ENCODE peak calls at places on chromosomes 6 and 20, in four cellular contexts. One of them, this sample, is unnamed.

GRCh38 chr20:44646023-44646640 is 5.4 kb downstream of the ADA start:
- DNase-seq in fibroblast of lung: peak
- DNase-seq in ovary: no peak
- DNase-seq in AG04450: peak
- DNase-seq in this sample: no peak

GRCh38 chr6:95232477-95232876 is 344.9 kb upstream of the MANEA start:
- DNase-seq in ovary: no peak
- DNase-seq in AG04450: peak
- DNase-seq in fibroblast of lung: peak
- DNase-seq in this sample: no peak

GRCh38 chr20:50992733-50993457 is 30.0 kb downstream of the KCNG1 start:
- DNase-seq in ovary: no peak
- DNase-seq in AG04450: no peak
- DNase-seq in fibroblast of lung: peak
- DNase-seq in this sample: no peak

GRCh38 chr6:111657146-111657545 is 51.5 kb upstream of the TRAF3IP2 start:
- DNase-seq in ovary: no peak
- DNase-seq in AG04450: no peak
- DNase-seq in fibroblast of lung: peak
- DNase-seq in this sample: no peak

GRCh38 chr6:54060286-54060685 is 51.0 kb upstream of the MLIP start:
- DNase-seq in AG04450: no peak
- DNase-seq in fibroblast of lung: peak
- DNase-seq in ovary: no peak
- DNase-seq in this sample: no peak

GRCh38 chr6:155165029-155165710 is 98.6 kb upstream of the CLDN20 start:
- DNase-seq in fibroblast of lung: no peak
- DNase-seq in AG04450: no peak
- DNase-seq in ovary: no peak
- DNase-seq in this sample: no peak

GRCh38 chr20:385448-385847 is 4.9 kb downstream of the TRIB3 start:
- DNase-seq in fibroblast of lung: no peak
- DNase-seq in AG04450: no peak
- DNase-seq in ovary: no peak
- DNase-seq in this sample: no peak

GRCh38 chr20:50487397-50487796 is 22.8 kb upstream of the PTPN1 start:
- DNase-seq in ovary: no peak
- DNase-seq in fibroblast of lung: no peak
- DNase-seq in AG04450: no peak
- DNase-seq in this sample: no peak

GRCh38 chr6:149452062-149452939 is 32.5 kb downstream of the ZC3H12D start:
- DNase-seq in ovary: no peak
- DNase-seq in AG04450: no peak
- DNase-seq in fibroblast of lung: no peak
- DNase-seq in this sample: no peak

GRCh38 chr6:149449831-149450678 is 34.8 kb downstream of the ZC3H12D start:
- DNase-seq in ovary: no peak
- DNase-seq in fibroblast of lung: no peak
- DNase-seq in AG04450: no peak
- DNase-seq in this sample: no peak

GRCh38 chr6:149451361-149452061 is 33.3 kb downstream of the ZC3H12D start:
- DNase-seq in AG04450: no peak
- DNase-seq in fibroblast of lung: no peak
- DNase-seq in ovary: peak
- DNase-seq in this sample: no peak

GRCh38 chr6:149449054-149449453 is 35.8 kb downstream of the ZC3H12D start:
- DNase-seq in fibroblast of lung: no peak
- DNase-seq in AG04450: no peak
- DNase-seq in ovary: no peak
- DNase-seq in this sample: no peak

GRCh38 chr6:149450679-149451360 is 34.0 kb downstream of the ZC3H12D start:
- DNase-seq in AG04450: no peak
- DNase-seq in ovary: peak
- DNase-seq in fibroblast of lung: no peak
- DNase-seq in this sample: no peak
- TF ChIP-seq CTCF in AG04450: no peak
- TF ChIP-seq CTCF in ovary: no peak
- TF ChIP-seq CTCF in fibroblast of lung: no peak
- TF ChIP-seq CTCF in this sample: no peak

GRCh38 chr6:170293411-170293844 is 2.5 kb upstream of the DLL1 start:
- DNase-seq in AG04450: no peak
- DNase-seq in ovary: no peak
- DNase-seq in fibroblast of lung: no peak
- DNase-seq in this sample: no peak

GRCh38 chr6:170292778-170293164 is 1.9 kb upstream of the DLL1 start:
- DNase-seq in ovary: no peak
- DNase-seq in AG04450: no peak
- DNase-seq in fibroblast of lung: peak
- DNase-seq in this sample: no peak

GRCh38 chr6:170294813-170295518 is 4.1 kb upstream of the DLL1 start:
- DNase-seq in AG04450: no peak
- DNase-seq in fibroblast of lung: no peak
- DNase-seq in ovary: no peak
- DNase-seq in this sample: no peak

GRCh38 chr6:170295519-170296422 is 4.9 kb upstream of the DLL1 start:
- DNase-seq in ovary: no peak
- DNase-seq in AG04450: no peak
- DNase-seq in fibroblast of lung: no peak
- DNase-seq in this sample: no peak

GRCh38 chr6:170293881-170294755 is 3.2 kb upstream of the DLL1 start:
- DNase-seq in ovary: no peak
- DNase-seq in AG04450: no peak
- DNase-seq in fibroblast of lung: no peak
- DNase-seq in this sample: no peak
- TF ChIP-seq CTCF in ovary: no peak
- TF ChIP-seq CTCF in AG04450: no peak
- TF ChIP-seq CTCF in fibroblast of lung: no peak
- TF ChIP-seq CTCF in this sample: no peak

GRCh38 chr6:28530777-28531176 is 5.1 kb downstream of the GPX5 start:
- DNase-seq in fibroblast of lung: no peak
- DNase-seq in AG04450: no peak
- DNase-seq in ovary: no peak
- DNase-seq in this sample: no peak

GRCh38 chr6:28534880-28535279 is 9.2 kb downstream of the GPX5 start:
- DNase-seq in ovary: no peak
- DNase-seq in fibroblast of lung: no peak
- DNase-seq in AG04450: no peak
- DNase-seq in this sample: no peak

GRCh38 chr6:28537065-28537464 is 11.4 kb downstream of the GPX5 start:
- DNase-seq in fibroblast of lung: peak
- DNase-seq in AG04450: no peak
- DNase-seq in ovary: no peak
- DNase-seq in this sample: no peak

GRCh38 chr6:28531479-28532128 is 5.9 kb downstream of the GPX5 start:
- DNase-seq in AG04450: no peak
- DNase-seq in ovary: no peak
- DNase-seq in fibroblast of lung: no peak
- DNase-seq in this sample: no peak
- TF ChIP-seq CTCF in AG04450: no peak
- TF ChIP-seq CTCF in ovary: no peak
- TF ChIP-seq CTCF in fibroblast of lung: no peak
- TF ChIP-seq CTCF in this sample: no peak

DNA sequence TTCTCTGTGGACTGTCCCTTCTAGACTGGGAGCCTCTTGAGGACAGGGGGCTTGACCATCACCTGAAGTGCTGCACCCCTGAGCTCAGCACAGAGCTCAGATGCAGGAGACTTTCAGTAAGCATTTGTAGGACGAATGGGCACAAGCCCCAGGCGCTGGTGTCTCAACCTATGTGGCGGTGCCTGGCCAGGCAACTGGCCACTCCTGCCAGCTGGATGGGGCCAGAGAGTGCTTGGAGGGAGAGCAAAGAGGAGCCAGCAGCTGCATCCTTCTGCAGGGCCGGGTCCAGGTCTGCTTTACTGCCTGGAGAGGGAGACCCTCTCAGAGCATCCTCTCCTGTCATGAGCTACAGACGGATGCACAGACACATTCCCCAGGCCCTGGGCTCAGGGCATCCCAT is 4.5 kb downstream of the PHACTR3 start:
- DNase-seq in ovary: no peak
- DNase-seq in AG04450: no peak
- DNase-seq in fibroblast of lung: no peak
- DNase-seq in this sample: no peak
- TF ChIP-seq CTCF in ovary: no peak
- TF ChIP-seq CTCF in AG04450: no peak
- TF ChIP-seq CTCF in fibroblast of lung: no peak
- TF ChIP-seq CTCF in this sample: no peak

DNA sequence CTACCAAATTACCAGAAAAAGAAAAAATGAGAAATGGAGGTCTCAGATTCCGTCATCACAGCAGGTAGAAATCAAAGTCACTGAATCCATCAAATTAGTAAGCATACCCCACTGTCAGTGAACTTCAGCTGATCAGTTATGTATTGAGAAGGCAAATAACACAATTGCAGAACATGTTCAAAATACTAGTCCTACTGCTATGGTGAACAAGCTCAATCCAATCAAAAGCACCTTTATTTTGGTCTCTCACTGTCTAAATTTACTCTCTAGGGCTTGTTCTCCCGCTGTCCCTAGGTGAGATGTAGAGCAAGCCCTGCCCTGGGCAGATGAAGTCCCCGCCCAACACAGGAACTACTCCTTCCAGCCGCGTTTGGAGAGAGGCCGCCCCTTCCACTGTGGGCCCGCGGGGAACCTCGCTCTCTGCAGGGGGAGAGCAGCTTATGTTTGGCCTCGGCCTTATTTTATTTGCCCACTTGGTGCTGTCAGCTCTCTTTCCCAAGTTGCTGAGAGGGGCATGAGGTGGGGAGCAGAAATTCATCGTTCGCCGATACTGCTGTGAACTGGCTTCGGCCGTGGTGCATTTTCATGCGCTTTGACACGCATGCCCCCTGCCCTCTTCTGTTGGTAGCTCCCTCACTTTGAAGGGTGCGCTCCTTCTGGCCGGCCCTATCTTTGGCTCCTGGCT is 14.3 kb upstream of the MAP1LC3A start:
- DNase-seq in fibroblast of lung: no peak
- DNase-seq in ovary: no peak
- DNase-seq in AG04450: no peak
- DNase-seq in this sample: no peak
- TF ChIP-seq CTCF in fibroblast of lung: peak
- TF ChIP-seq CTCF in ovary: no peak
- TF ChIP-seq CTCF in AG04450: no peak
- TF ChIP-seq CTCF in this sample: no peak

DNA sequence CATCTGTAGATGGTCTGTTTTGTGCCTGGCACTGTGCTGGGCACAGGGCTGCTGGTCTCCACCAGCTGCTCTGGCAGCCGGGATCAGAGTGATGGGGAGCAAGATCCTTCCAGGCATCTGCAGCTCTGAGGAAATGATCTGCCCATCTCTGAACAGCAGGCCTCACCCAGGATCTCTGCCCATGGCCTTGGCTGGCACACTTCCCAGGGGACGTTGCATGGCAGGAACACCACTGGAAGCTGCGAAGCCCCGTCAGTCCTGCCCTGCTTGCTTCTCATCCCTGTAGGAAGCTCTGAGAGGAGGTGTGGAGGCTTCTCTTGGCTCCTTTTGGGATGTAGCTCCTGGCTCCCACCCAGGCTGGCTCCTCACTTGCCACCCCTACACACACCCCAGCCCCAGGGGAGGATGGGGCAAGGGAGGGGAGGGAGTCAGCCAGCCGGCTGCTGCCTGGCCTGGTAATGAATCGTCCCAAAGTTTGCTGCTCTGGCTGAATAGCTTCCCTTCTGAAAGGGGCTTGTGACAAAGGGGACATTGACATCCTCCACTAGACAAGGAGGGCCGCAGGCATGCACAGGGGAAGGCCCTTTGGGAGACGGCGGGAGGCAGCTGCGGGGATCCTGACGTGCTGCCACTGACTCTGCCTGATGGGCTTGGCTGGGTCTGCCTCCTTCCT is 108.9 kb downstream of the VEGFA start:
- DNase-seq in fibroblast of lung: peak
- DNase-seq in AG04450: no peak
- DNase-seq in ovary: no peak
- DNase-seq in this sample: no peak
- TF ChIP-seq CTCF in fibroblast of lung: no peak
- TF ChIP-seq CTCF in AG04450: no peak
- TF ChIP-seq CTCF in ovary: no peak
- TF ChIP-seq CTCF in this sample: no peak